ENCODE peak calls at places on chromosomes 4 and X, in six cellular contexts. One of them, this sample, is unnamed.

GRCh38 chr4:106287353-106287969 is 28.5 kb downstream of the TBCK start:
- DNase-seq in K562: peak
- DNase-seq in H1: no peak
- DNase-seq in HepG2: peak
- DNase-seq in GM12878: no peak
- DNase-seq in SK-N-SH: no peak
- DNase-seq in this sample: peak

GRCh38 chrX:69177511-69178162 is 12.4 kb upstream of the PJA1 start:
- DNase-seq in K562: no peak
- DNase-seq in H1: no peak
- DNase-seq in HepG2: no peak
- DNase-seq in GM12878: no peak
- DNase-seq in SK-N-SH: no peak
- DNase-seq in this sample: no peak

GRCh38 chr4:122583906-122584305 is 37.0 kb downstream of the IL21 start:
- DNase-seq in K562: no peak
- DNase-seq in H1: no peak
- DNase-seq in HepG2: no peak
- DNase-seq in GM12878: no peak
- DNase-seq in SK-N-SH: no peak
- DNase-seq in this sample: no peak

GRCh38 chr4:38154681-38155588 is 194.7 kb downstream of the PTTG2 start:
- DNase-seq in K562: peak
- DNase-seq in H1: no peak
- DNase-seq in HepG2: no peak
- DNase-seq in GM12878: no peak
- DNase-seq in SK-N-SH: no peak
- DNase-seq in this sample: no peak

GRCh38 chrX:12877386-12877785 is 10.5 kb downstream of the TLR7 start:
- DNase-seq in K562: no peak
- DNase-seq in H1: no peak
- DNase-seq in HepG2: peak
- DNase-seq in GM12878: no peak
- DNase-seq in SK-N-SH: no peak
- DNase-seq in this sample: no peak

GRCh38 chr4:26252349-26252748 is 68.5 kb upstream of the RBPJ start:
- DNase-seq in K562: no peak
- DNase-seq in H1: no peak
- DNase-seq in HepG2: peak
- DNase-seq in GM12878: peak
- DNase-seq in SK-N-SH: no peak
- DNase-seq in this sample: no peak

GRCh38 chr4:8131826-8132225 is 26.8 kb downstream of the ABLIM2 start:
- DNase-seq in K562: no peak
- DNase-seq in H1: no peak
- DNase-seq in HepG2: no peak
- DNase-seq in GM12878: no peak
- DNase-seq in SK-N-SH: no peak
- DNase-seq in this sample: no peak

GRCh38 chr4:177442623-177443155 is 452 bp upstream of the AGA start:
- DNase-seq in K562: peak
- DNase-seq in H1: no peak
- DNase-seq in HepG2: peak
- DNase-seq in GM12878: peak
- DNase-seq in SK-N-SH: peak
- DNase-seq in this sample: no peak

GRCh38 chr4:99324978-99325377 is 3.8 kb upstream of the ADH1B start:
- DNase-seq in K562: no peak
- DNase-seq in H1: no peak
- DNase-seq in HepG2: no peak
- DNase-seq in GM12878: no peak
- DNase-seq in SK-N-SH: no peak
- DNase-seq in this sample: no peak

GRCh38 chr4:138938371-138938699 is 77.2 kb upstream of the NOCT start:
- DNase-seq in K562: peak
- DNase-seq in H1: no peak
- DNase-seq in HepG2: peak
- DNase-seq in GM12878: no peak
- DNase-seq in SK-N-SH: peak
- DNase-seq in this sample: peak

GRCh38 chr4:40626183-40626990 is 3.3 kb downstream of the RBM47 start:
- DNase-seq in K562: no peak
- DNase-seq in H1: no peak
- DNase-seq in HepG2: no peak
- DNase-seq in GM12878: no peak
- DNase-seq in SK-N-SH: no peak
- DNase-seq in this sample: no peak

GRCh38 chr4:157992038-157992706 is 180.7 kb downstream of the GASK1B start:
- DNase-seq in K562: peak
- DNase-seq in H1: no peak
- DNase-seq in HepG2: peak
- DNase-seq in GM12878: no peak
- DNase-seq in SK-N-SH: peak
- DNase-seq in this sample: peak

GRCh38 chrX:69165116-69165651 is at the start of gene PJA1:
- DNase-seq in K562: peak
- DNase-seq in H1: peak
- DNase-seq in HepG2: peak
- DNase-seq in GM12878: no peak
- DNase-seq in SK-N-SH: peak
- DNase-seq in this sample: peak

GRCh38 chrX:16479206-16479869 is 170.6 kb upstream of the S100G start:
- DNase-seq in K562: no peak
- DNase-seq in H1: no peak
- DNase-seq in HepG2: peak
- DNase-seq in GM12878: no peak
- DNase-seq in SK-N-SH: no peak
- DNase-seq in this sample: no peak
- TF ChIP-seq GABPA in K562: no peak
- TF ChIP-seq GABPA in H1: no peak
- TF ChIP-seq GABPA in HepG2: no peak
- TF ChIP-seq GABPA in GM12878: no peak
- TF ChIP-seq GABPA in SK-N-SH: no peak
- TF ChIP-seq GABPA in this sample: no peak

DNA sequence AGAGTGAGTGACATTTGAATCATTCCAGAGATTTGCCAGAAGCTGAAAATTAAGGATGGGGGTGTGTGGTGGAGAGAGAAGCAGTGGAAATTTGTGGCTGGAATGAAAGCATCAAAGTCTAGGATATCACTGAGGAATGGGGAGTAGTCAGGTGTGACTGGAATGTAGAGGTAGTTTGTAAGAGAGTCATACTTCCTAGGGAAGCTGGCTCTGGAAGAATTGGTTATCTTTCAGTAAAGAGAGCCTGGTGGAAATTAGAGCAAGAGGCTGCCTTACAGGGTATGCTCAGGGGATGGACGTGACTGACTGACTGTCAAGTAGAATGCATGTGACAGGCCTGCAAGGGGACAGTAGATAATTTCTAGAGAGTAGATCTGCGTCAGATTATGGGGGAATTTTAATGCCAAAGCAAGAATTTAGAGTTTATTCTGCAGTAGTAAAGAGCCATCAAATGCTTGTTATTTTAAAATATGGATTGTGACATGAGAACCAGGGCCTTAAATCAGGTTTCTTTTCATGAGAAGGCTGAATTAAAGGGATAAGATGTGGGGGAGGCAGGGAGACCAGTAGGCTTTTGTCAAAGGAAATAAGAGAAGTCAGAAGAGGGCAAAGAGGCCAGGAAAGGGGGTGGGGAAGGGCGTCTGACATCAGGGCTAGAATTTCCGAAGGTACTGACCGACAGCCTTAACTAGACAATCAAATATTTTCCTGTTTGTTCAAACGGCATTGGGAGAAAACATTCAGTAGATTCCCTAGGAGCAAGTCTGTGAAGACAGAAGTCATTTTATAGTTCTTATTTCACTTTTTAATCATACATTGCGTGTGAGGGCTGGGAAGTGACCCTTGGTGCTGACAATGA is 109.9 kb downstream of the AFF1 start:
- DNase-seq in K562: peak
- DNase-seq in H1: no peak
- DNase-seq in HepG2: no peak
- DNase-seq in GM12878: no peak
- DNase-seq in SK-N-SH: peak
- DNase-seq in this sample: no peak
- H3K4me3 ChIP-seq in K562: no peak
- H3K4me3 ChIP-seq in H1: no peak
- H3K4me3 ChIP-seq in HepG2: no peak
- H3K4me3 ChIP-seq in GM12878: no peak
- H3K4me3 ChIP-seq in SK-N-SH: no peak
- H3K4me3 ChIP-seq in this sample: no peak

GRCh38 chr4:176014583-176015108 is 51.0 kb upstream of the WDR17 start:
- DNase-seq in K562: no peak
- DNase-seq in H1: no peak
- DNase-seq in HepG2: no peak
- DNase-seq in GM12878: no peak
- DNase-seq in SK-N-SH: no peak
- DNase-seq in this sample: no peak
- TF ChIP-seq CTCF in K562: no peak
- TF ChIP-seq CTCF in H1: no peak
- TF ChIP-seq CTCF in HepG2: no peak
- TF ChIP-seq CTCF in GM12878: no peak
- TF ChIP-seq CTCF in SK-N-SH: no peak
- TF ChIP-seq CTCF in this sample: no peak

DNA sequence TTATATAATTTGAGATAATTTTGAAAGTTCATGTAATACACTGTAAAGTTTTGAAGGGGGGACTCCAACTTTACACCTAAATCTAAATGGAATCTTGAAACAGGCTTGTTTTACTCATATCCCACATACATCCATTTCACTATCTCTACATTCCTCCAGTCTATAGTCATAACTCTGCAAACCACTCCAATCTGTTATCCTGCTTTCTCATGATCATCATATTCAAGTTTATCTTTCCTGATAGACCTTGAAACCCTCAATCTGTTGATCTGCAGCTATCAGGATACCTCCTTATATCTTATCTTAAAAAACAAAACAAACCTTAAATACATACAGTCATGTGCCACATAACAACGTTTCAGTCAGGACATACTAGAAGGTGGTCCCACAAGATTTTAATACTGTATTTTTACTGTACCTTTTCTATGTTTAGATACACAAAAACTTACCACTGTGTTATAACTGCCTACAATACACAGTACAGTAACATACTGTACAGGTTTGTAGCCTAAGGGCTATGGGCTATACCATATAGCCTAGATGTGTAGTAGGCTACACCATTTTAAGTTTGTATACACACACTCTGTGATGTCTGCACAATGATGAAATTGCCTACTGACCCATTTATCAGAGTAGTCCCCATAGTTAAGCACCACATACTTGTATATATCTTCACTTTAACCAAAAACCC is 14.0 kb downstream of the CHIC2 start:
- DNase-seq in K562: no peak
- DNase-seq in H1: no peak
- DNase-seq in HepG2: no peak
- DNase-seq in GM12878: no peak
- DNase-seq in SK-N-SH: no peak
- DNase-seq in this sample: no peak
- TF ChIP-seq GABPA in K562: no peak
- TF ChIP-seq GABPA in H1: no peak
- TF ChIP-seq GABPA in HepG2: no peak
- TF ChIP-seq GABPA in GM12878: no peak
- TF ChIP-seq GABPA in SK-N-SH: no peak
- TF ChIP-seq GABPA in this sample: no peak

GRCh38 chr4:148054275-148054674 is 322.4 kb downstream of the ARHGAP10 start:
- DNase-seq in K562: no peak
- DNase-seq in H1: no peak
- DNase-seq in HepG2: no peak
- DNase-seq in GM12878: no peak
- DNase-seq in SK-N-SH: no peak
- DNase-seq in this sample: no peak

GRCh38 chr4:148052448-148052847 is 320.6 kb downstream of the ARHGAP10 start:
- DNase-seq in K562: no peak
- DNase-seq in H1: no peak
- DNase-seq in HepG2: no peak
- DNase-seq in GM12878: no peak
- DNase-seq in SK-N-SH: no peak
- DNase-seq in this sample: no peak

GRCh38 chr4:148051403-148051802 is 319.5 kb downstream of the ARHGAP10 start:
- DNase-seq in K562: no peak
- DNase-seq in H1: no peak
- DNase-seq in HepG2: no peak
- DNase-seq in GM12878: no peak
- DNase-seq in SK-N-SH: no peak
- DNase-seq in this sample: no peak

GRCh38 chr4:148055844-148056243 is 324.0 kb downstream of the ARHGAP10 start:
- DNase-seq in K562: no peak
- DNase-seq in H1: no peak
- DNase-seq in HepG2: no peak
- DNase-seq in GM12878: no peak
- DNase-seq in SK-N-SH: no peak
- DNase-seq in this sample: no peak

DNA sequence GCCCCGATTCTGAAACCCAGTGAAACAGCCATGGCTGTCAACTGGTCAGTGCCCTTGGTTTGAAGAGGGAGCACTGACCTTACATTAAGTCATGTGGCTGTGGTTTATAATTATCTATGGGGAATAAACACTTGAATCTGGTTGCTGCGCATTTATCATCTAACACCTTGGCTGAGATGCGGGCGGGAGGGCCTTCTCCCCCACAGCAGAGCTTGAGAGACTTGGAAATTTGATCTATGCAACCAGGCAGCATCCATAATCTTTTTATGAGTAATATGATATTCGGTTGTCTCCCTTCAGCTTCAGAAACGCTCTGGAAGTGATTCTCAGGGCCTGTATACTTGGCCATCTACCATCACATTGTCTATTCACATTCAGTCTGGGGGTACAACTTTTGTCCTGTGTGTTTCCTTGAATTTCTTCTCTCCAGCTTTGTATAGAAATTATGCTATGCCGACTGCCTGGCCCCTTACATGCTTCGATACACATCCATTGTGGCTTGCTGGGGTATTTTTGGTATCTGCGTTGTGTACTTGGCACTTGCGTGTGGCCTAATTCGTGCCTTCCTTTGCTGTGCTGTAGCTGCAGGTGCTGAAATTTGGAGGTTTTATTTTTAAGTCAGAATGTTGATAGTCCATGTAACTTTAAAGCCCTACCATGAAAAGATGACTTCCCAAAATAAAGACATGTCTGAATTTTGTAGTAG is 321.6 kb downstream of the ARHGAP10 start:
- DNase-seq in K562: no peak
- DNase-seq in H1: no peak
- DNase-seq in HepG2: no peak
- DNase-seq in GM12878: no peak
- DNase-seq in SK-N-SH: no peak
- DNase-seq in this sample: no peak
- H3K4me3 ChIP-seq in K562: no peak
- H3K4me3 ChIP-seq in H1: no peak
- H3K4me3 ChIP-seq in HepG2: no peak
- H3K4me3 ChIP-seq in GM12878: no peak
- H3K4me3 ChIP-seq in SK-N-SH: no peak
- H3K4me3 ChIP-seq in this sample: no peak